ENCODE peak calls at places on chromosomes 13 and 19, in nine cellular contexts. Y, R, P, X, D, B, L, O and S are unnamed samples.

GRCh38 chr19:3494559-3494958 is 5.9 kb downstream of the DOHH start:
- DNase-seq in X (no peak), L (no peak), B (no peak), O (no peak), R (no peak), D (no peak), P (no peak), Y (no peak), S (peak)

GRCh38 chr13:108437496-108437895 is 168.0 kb downstream of the TNFSF13B start:
- DNase-seq in R (no peak), X (no peak), D (no peak), P (no peak), B (no peak), O (no peak), L (no peak), Y (no peak), S (no peak)

GRCh38 chr13:35131471-35131870 is 189.4 kb downstream of the NBEA start:
- DNase-seq in Y (no peak), B (no peak), O (no peak), X (no peak), P (no peak), R (no peak), D (no peak), L (no peak), S (no peak)

GRCh38 chr13:41130356-41130755 is 2.2 kb downstream of the KBTBD6 start:
- DNase-seq in P (no peak), L (no peak), Y (no peak), O (no peak), R (no peak), B (no peak), D (peak), X (no peak), S (no peak)

GRCh38 chr19:18364826-18365528 is 21.0 kb upstream of the GDF15 start:
- DNase-seq in P (peak), D (peak), L (peak), X (peak), R (peak), B (no peak), Y (peak), O (peak), S (peak)

GRCh38 chr19:17385878-17386611 is 8.0 kb downstream of the CCDC194 start:
- DNase-seq in R (no peak), O (peak), X (peak), B (peak), Y (peak), D (peak), L (no peak), P (no peak), S (peak)

GRCh38 chr19:40369797-40370196 is 20.2 kb downstream of the HIPK4 start:
- DNase-seq in L (no peak), R (no peak), O (no peak), Y (no peak), D (no peak), P (no peak), B (no peak), X (no peak), S (no peak)

GRCh38 chr19:47226426-47227346 is 4.3 kb downstream of the BBC3 start:
- DNase-seq in X (peak), O (peak), Y (peak), D (peak), P (no peak), B (peak), L (no peak), R (peak), S (peak)

GRCh38 chr13:71730267-71730666 is 136.7 kb downstream of the DACH1 start:
- DNase-seq in L (no peak), B (no peak), O (no peak), D (no peak), R (no peak), X (no peak), P (no peak), Y (no peak), S (no peak)

GRCh38 chr19:37966211-37967072 is 59.4 kb downstream of the SIPA1L3 start:
- DNase-seq in O (peak), B (no peak), Y (no peak), R (peak), D (peak), P (no peak), X (no peak), L (no peak), S (peak)

GRCh38 chr13:105474983-105475382 is 1060.5 kb downstream of the EFNB2 start:
- DNase-seq in O (no peak), R (no peak), B (no peak), D (no peak), X (no peak), Y (no peak), P (no peak), L (no peak), S (no peak)

GRCh38 chr19:13825489-13826475 is 30.5 kb downstream of the ZSWIM4 start:
- DNase-seq in X (no peak), L (no peak), B (no peak), D (peak), Y (no peak), R (no peak), O (no peak), P (no peak), S (no peak)

GRCh38 chr13:47459512-47459911 is 541.6 kb downstream of the SUCLA2 start:
- DNase-seq in B (no peak), X (no peak), O (no peak), Y (no peak), D (peak), L (no peak), R (no peak), P (no peak), S (no peak)

GRCh38 chr19:28406237-28406596 is 806.7 kb downstream of the UQCRFS1 start:
- DNase-seq in L (no peak), Y (no peak), R (no peak), D (no peak), P (no peak), O (no peak), X (no peak), B (no peak), S (no peak)

GRCh38 chr13:36360863-36361262 is 14.7 kb upstream of the SPART start:
- DNase-seq in Y (no peak), X (no peak), D (no peak), L (no peak), B (no peak), R (no peak), O (no peak), P (no peak), S (no peak)

GRCh38 chr19:13277104-13277809 is 127.0 kb downstream of the IER2 start:
- DNase-seq in L (peak), D (peak), B (peak), R (peak), X (peak), P (peak), Y (peak), O (no peak), S (peak)

GRCh38 chr13:73090116-73090811 is 31.5 kb downstream of the KLF5 start:
- DNase-seq in Y (peak), R (peak), O (no peak), L (peak), P (peak), D (peak), X (peak), B (no peak), S (no peak)

GRCh38 chr13:32887617-32888016 is 128.6 kb upstream of the KL start:
- DNase-seq in X (no peak), D (no peak), O (no peak), P (no peak), R (no peak), B (no peak), L (no peak), Y (no peak), S (no peak)

GRCh38 chr13:111187879-111188643 is 73.0 kb downstream of the ARHGEF7 start:
- DNase-seq in R (no peak), D (no peak), L (peak), B (no peak), P (peak), X (no peak), Y (peak), O (no peak), S (no peak)

GRCh38 chr19:1252221-1252817 is 3.9 kb downstream of the MIDN start:
- DNase-seq in X (peak), B (peak), Y (peak), L (peak), P (no peak), D (peak), O (peak), R (no peak), S (peak)

GRCh38 chr19:45817725-45818301 is 2.7 kb upstream of the RSPH6A start:
- DNase-seq in O (no peak), X (peak), D (no peak), P (no peak), R (no peak), L (no peak), B (no peak), Y (no peak), S (no peak)

GRCh38 chr19:6729573-6730152 is 7.7 kb downstream of the GPR108 start:
- DNase-seq in L (no peak), X (no peak), D (no peak), R (no peak), B (no peak), P (no peak), O (no peak), Y (no peak), S (no peak)

GRCh38 chr19:32886241-32886640 is 16.7 kb upstream of the SLC7A9 start:
- DNase-seq in X (no peak), Y (no peak), R (no peak), P (no peak), B (no peak), O (no peak), D (no peak), L (no peak), S (no peak)

GRCh38 chr19:35696835-35697234 is 7.5 kb upstream of the ZBTB32 start:
- DNase-seq in B (no peak), P (no peak), D (no peak), O (no peak), Y (no peak), X (no peak), R (no peak), L (no peak), S (no peak)

GRCh38 chr13:111882351-111882750 is 184.6 kb upstream of the SOX1 start:
- DNase-seq in L (no peak), R (no peak), B (no peak), P (no peak), X (no peak), Y (no peak), D (no peak), O (no peak), S (no peak)

GRCh38 chr19:39038098-39038497 is 5.7 kb upstream of the FBXO27 start:
- DNase-seq in O (no peak), L (peak), B (no peak), Y (peak), D (peak), P (no peak), X (peak), R (no peak), S (peak)

GRCh38 chr13:79673310-79673992 is 192.5 kb downstream of the NDFIP2 start:
- DNase-seq in X (no peak), P (no peak), R (no peak), B (no peak), O (no peak), L (no peak), Y (no peak), D (no peak), S (no peak)

GRCh38 chr13:114113961-114114360 is 18.5 kb downstream of the RASA3 start:
- DNase-seq in B (no peak), L (no peak), D (no peak), X (peak), P (no peak), O (peak), Y (no peak), R (no peak), S (no peak)

GRCh38 chr19:41278478-41278877 is 14.3 kb downstream of the HNRNPUL1 start:
- DNase-seq in P (no peak), O (no peak), B (no peak), R (no peak), Y (no peak), X (no peak), D (no peak), L (no peak), S (no peak)

GRCh38 chr13:75830842-75831241 is 194.7 kb downstream of the LMO7 start:
- DNase-seq in X (no peak), P (no peak), O (no peak), L (no peak), Y (no peak), B (no peak), D (peak), R (peak), S (no peak)

GRCh38 chr19:371501-372160 is 27.0 kb upstream of the MIER2 start:
- DNase-seq in D (peak), B (no peak), X (no peak), P (no peak), O (no peak), Y (no peak), R (no peak), L (no peak), S (no peak)

GRCh38 chr13:90445179-90445578 is 902.3 kb upstream of the MIR17HG start:
- DNase-seq in R (peak), O (no peak), P (peak), Y (peak), B (no peak), X (peak), D (peak), L (peak), S (no peak)

GRCh38 chr19:15427991-15428471 is 9.2 kb upstream of the AKAP8L start:
- DNase-seq in Y (no peak), B (no peak), D (no peak), R (no peak), O (no peak), P (no peak), L (no peak), X (no peak), S (no peak)